ENCODE peak calls at places on chromosomes 11 and 22, in seven cellular contexts. Y is memory B cell; K is left ventricle myocardium inferior; D is LHCN-M2; T is CD8-positive, alpha-beta T cell; R is DMS153; H is Right ventricle myocardium inferior. J is an unnamed sample.

GRCh38 chr22:46993626-46994025 is 231.2 kb downstream of the TBC1D22A start:
- DNase-seq in Y (no peak), K (no peak), D (no peak), T (no peak), R (no peak), H (peak; percentile 55), J (no peak)

GRCh38 chr11:67563354-67564114 is 20.1 kb upstream of the GSTP1 start:
- DNase-seq in Y (no peak), K (peak; percentile 50), D (peak; percentile 87), T (no peak), R (no peak), H (no peak), J (no peak)

GRCh38 chr11:111044751-111045407 is 200.6 kb upstream of the POU2AF2 start:
- DNase-seq in Y (no peak), K (no peak), D (no peak), T (no peak), R (no peak), H (no peak), J (no peak)

GRCh38 chr11:99531468-99531867 is 510.7 kb downstream of the CNTN5 start:
- DNase-seq in Y (no peak), K (no peak), D (no peak), T (no peak), R (no peak), H (peak; percentile 25), J (no peak)

GRCh38 chr22:20957118-20957690 is 9.9 kb upstream of the AIFM3 start:
- DNase-seq in Y (no peak), K (no peak), D (no peak), T (no peak), R (no peak), H (no peak), J (no peak)

GRCh38 chr22:46297151-46297819 is 615 bp downstream of the GTSE1 start:
- DNase-seq in Y (no peak), K (peak; percentile 26), D (peak; percentile 55), T (no peak), R (no peak), H (no peak), J (no peak)

GRCh38 chr22:27747396-27748256 is 53.9 kb downstream of the MN1 start:
- DNase-seq in Y (no peak), K (no peak), D (no peak), T (no peak), R (no peak), H (no peak), J (no peak)

GRCh38 chr11:61144511-61145179 is 16.6 kb downstream of the VPS37C start:
- DNase-seq in Y (no peak), K (no peak), D (no peak), T (no peak), R (no peak), H (no peak), J (no peak)

GRCh38 chr11:126355926-126356897 is 726 bp downstream of the ST3GAL4 start:
- DNase-seq in Y (no peak), K (peak; percentile 55), D (peak; percentile 71), T (no peak), R (no peak), H (no peak), J (no peak)